ENCODE peak calls at places on chromosomes 13 and 19, in six cellular contexts. R, E, X, H, Y and V are unnamed samples.

GRCh38 chr19:55069137-55069858 is 6.3 kb upstream of the RDH13 start:
- DNase-seq in R (no peak), E (no peak), X (no peak), H (peak), Y (no peak), V (no peak)

GRCh38 chr13:42377640-42378382 is 105.9 kb downstream of the AKAP11 start:
- DNase-seq in R (no peak), E (no peak), X (no peak), H (no peak), Y (no peak), V (no peak)

GRCh38 chr13:23321534-23322241 is 111.8 kb downstream of the SACS start:
- DNase-seq in R (peak), E (no peak), X (no peak), H (no peak), Y (no peak), V (peak)

GRCh38 chr19:41746593-41747227 is 8.6 kb upstream of the CEACAM6 start:
- DNase-seq in R (no peak), E (peak), X (peak), H (peak), Y (peak), V (peak)

GRCh38 chr19:34171539-34171876 is 796 bp upstream of the LSM14A start:
- DNase-seq in R (no peak), E (peak), X (no peak), H (no peak), Y (no peak), V (peak)

GRCh38 chr19:46232468-46232867 is 2.9 kb downstream of the IGFL1 start:
- DNase-seq in R (no peak), E (no peak), X (no peak), H (no peak), Y (no peak), V (no peak)

GRCh38 chr19:4425531-4425930 is 23.1 kb downstream of the CHAF1A start:
- DNase-seq in R (no peak), E (no peak), X (no peak), H (no peak), Y (no peak), V (no peak)

GRCh38 chr13:92657565-92657964 is 569.0 kb upstream of the GPC6 start:
- DNase-seq in R (no peak), E (no peak), X (no peak), H (no peak), Y (no peak), V (no peak)

GRCh38 chr19:42113641-42114348 is 18.5 kb downstream of the POU2F2 start:
- DNase-seq in R (no peak), E (no peak), X (no peak), H (no peak), Y (no peak), V (no peak)

GRCh38 chr13:26616126-26616525 is 58.6 kb downstream of the WASF3 start:
- DNase-seq in R (no peak), E (no peak), X (no peak), H (no peak), Y (no peak), V (no peak)

GRCh38 chr13:112754281-112755025 is 64.6 kb downstream of the ATP11A start:
- DNase-seq in R (no peak), E (no peak), X (no peak), H (no peak), Y (no peak), V (no peak)

GRCh38 chr13:24716011-24716410 is 35.8 kb downstream of the ATP12A start:
- DNase-seq in R (no peak), E (no peak), X (no peak), H (no peak), Y (no peak), V (no peak)

GRCh38 chr19:5882421-5882968 is 12.2 kb upstream of the FUT5 start:
- DNase-seq in R (no peak), E (no peak), X (no peak), H (no peak), Y (no peak), V (no peak)

GRCh38 chr13:45295536-45295935 is 45.4 kb downstream of the TPT1 start:
- DNase-seq in R (no peak), E (no peak), X (no peak), H (no peak), Y (no peak), V (no peak)

GRCh38 chr19:2550431-2551171 is 74.7 kb downstream of the GADD45B start:
- DNase-seq in R (no peak), E (no peak), X (peak), H (no peak), Y (no peak), V (no peak)

GRCh38 chr19:35767288-35768081 is 7.9 kb upstream of the ARHGAP33 start:
- DNase-seq in R (no peak), E (no peak), X (no peak), H (no peak), Y (no peak), V (peak)

GRCh38 chr13:52845766-52846566 is 2.5 kb downstream of the PCDH8 start:
- DNase-seq in R (no peak), E (no peak), X (no peak), H (peak), Y (peak), V (peak)

GRCh38 chr13:75633285-75633684 is 2.8 kb upstream of the LMO7 start:
- DNase-seq in R (no peak), E (no peak), X (no peak), H (no peak), Y (no peak), V (no peak)

GRCh38 chr19:20664917-20665781 is 3.8 kb upstream of the ZNF626 start:
- DNase-seq in R (no peak), E (no peak), X (no peak), H (no peak), Y (no peak), V (no peak)

GRCh38 chr13:22278336-22278929 is 607.6 kb downstream of the FGF9 start:
- DNase-seq in R (peak), E (peak), X (no peak), H (no peak), Y (peak), V (peak)

GRCh38 chr13:110276553-110276950 is 30.4 kb downstream of the COL4A1 start:
- DNase-seq in R (no peak), E (no peak), X (no peak), H (no peak), Y (no peak), V (no peak)

GRCh38 chr13:39415403-39415802 is 187.6 kb downstream of the LHFPL6 start:
- DNase-seq in R (peak), E (no peak), X (no peak), H (peak), Y (peak), V (peak)

GRCh38 chr13:114070098-114070799 is 62.2 kb downstream of the RASA3 start:
- DNase-seq in R (no peak), E (no peak), X (no peak), H (no peak), Y (no peak), V (peak)

GRCh38 chr13:49098198-49098597 is 121.9 kb upstream of the MLNR start:
- DNase-seq in R (no peak), E (no peak), X (peak), H (no peak), Y (no peak), V (peak)

GRCh38 chr13:43785681-43786471 is 896 bp downstream of the ENOX1 start:
- DNase-seq in R (peak), E (no peak), X (peak), H (peak), Y (peak), V (peak)

GRCh38 chr19:46766569-46767317 is 20.5 kb upstream of the STRN4 start:
- DNase-seq in R (no peak), E (peak), X (no peak), H (peak), Y (no peak), V (peak)

GRCh38 chr13:66958611-66959010 is 271.5 kb downstream of the PCDH9 start:
- DNase-seq in R (no peak), E (no peak), X (peak), H (no peak), Y (no peak), V (no peak)

GRCh38 chr13:29767006-29767405 is 83.4 kb downstream of the UBL3 start:
- DNase-seq in R (no peak), E (no peak), X (peak), H (no peak), Y (no peak), V (no peak)

GRCh38 chr13:51874651-51875050 is 12.9 kb downstream of the CCDC70 start:
- DNase-seq in R (peak), E (no peak), X (peak), H (no peak), Y (no peak), V (no peak)

GRCh38 chr13:25300861-25301346 is 521 bp upstream of the NUP58 start:
- DNase-seq in R (peak), E (no peak), X (no peak), H (peak), Y (no peak), V (peak)

GRCh38 chr13:101425156-101425471 is 8.8 kb upstream of the NALCN start:
- DNase-seq in R (no peak), E (no peak), X (no peak), H (no peak), Y (no peak), V (no peak)

GRCh38 chr13:102830646-102831045 is 15.2 kb upstream of the ERCC5 start:
- DNase-seq in R (no peak), E (no peak), X (no peak), H (no peak), Y (no peak), V (peak)

GRCh38 chr19:2524840-2525723 is 49.2 kb downstream of the GADD45B start:
- DNase-seq in R (peak), E (no peak), X (no peak), H (no peak), Y (peak), V (no peak)

GRCh38 chr19:39372047-39372802 is 18.7 kb downstream of the PAF1 start:
- DNase-seq in R (peak), E (no peak), X (peak), H (no peak), Y (no peak), V (peak)

GRCh38 chr19:7994923-7995682 is 10.3 kb downstream of the ELAVL1 start:
- DNase-seq in R (no peak), E (no peak), X (no peak), H (no peak), Y (no peak), V (no peak)

GRCh38 chr13:33289966-33290365 is 4.4 kb upstream of the STARD13 start:
- DNase-seq in R (no peak), E (no peak), X (no peak), H (no peak), Y (no peak), V (no peak)

GRCh38 chr13:70016116-70016515 is 91.5 kb upstream of the ATXN8OS start:
- DNase-seq in R (no peak), E (no peak), X (no peak), H (no peak), Y (no peak), V (no peak)